ENCODE peak calls at places on chromosomes 6 and 20, in seven cellular contexts. One of them, this sample, is unnamed.

GRCh38 chr6:16374796-16375195 is 136.4 kb downstream of the GMPR start:
- DNase-seq in smooth muscle cell of the brain vasculature: no peak
- DNase-seq in neural crest cell: no peak
- DNase-seq in germinal center: peak
- DNase-seq in WTC11: no peak
- DNase-seq in lower lobe of right lung: peak
- DNase-seq in A549: no peak
- DNase-seq in this sample: no peak

GRCh38 chr20:53622247-53623114 is 28.8 kb upstream of the ZNF217 start:
- DNase-seq in smooth muscle cell of the brain vasculature: no peak
- DNase-seq in A549: no peak
- DNase-seq in germinal center: no peak
- DNase-seq in neural crest cell: no peak
- DNase-seq in WTC11: no peak
- DNase-seq in lower lobe of right lung: no peak
- DNase-seq in this sample: no peak

GRCh38 chr20:23009636-23010035 is 25.5 kb upstream of the SSTR4 start:
- DNase-seq in WTC11: no peak
- DNase-seq in germinal center: no peak
- DNase-seq in lower lobe of right lung: no peak
- DNase-seq in smooth muscle cell of the brain vasculature: no peak
- DNase-seq in neural crest cell: no peak
- DNase-seq in A549: peak
- DNase-seq in this sample: no peak

GRCh38 chr6:161347988-161348627 is 74.2 kb upstream of the AGPAT4 start:
- DNase-seq in WTC11: no peak
- DNase-seq in germinal center: no peak
- DNase-seq in neural crest cell: no peak
- DNase-seq in lower lobe of right lung: no peak
- DNase-seq in smooth muscle cell of the brain vasculature: no peak
- DNase-seq in A549: no peak
- DNase-seq in this sample: no peak

GRCh38 chr6:127690092-127690491 is 113.1 kb downstream of the C6orf58 start:
- DNase-seq in germinal center: no peak
- DNase-seq in WTC11: no peak
- DNase-seq in lower lobe of right lung: no peak
- DNase-seq in neural crest cell: no peak
- DNase-seq in A549: peak
- DNase-seq in smooth muscle cell of the brain vasculature: peak
- DNase-seq in this sample: no peak

GRCh38 chr6:168247456-168248147 is 72.0 kb downstream of the DACT2 start:
- DNase-seq in WTC11: no peak
- DNase-seq in neural crest cell: no peak
- DNase-seq in lower lobe of right lung: no peak
- DNase-seq in A549: peak
- DNase-seq in smooth muscle cell of the brain vasculature: no peak
- DNase-seq in germinal center: no peak
- DNase-seq in this sample: no peak

GRCh38 chr20:9119776-9120175 is 50.9 kb downstream of the PLCB4 start:
- DNase-seq in smooth muscle cell of the brain vasculature: no peak
- DNase-seq in A549: no peak
- DNase-seq in germinal center: no peak
- DNase-seq in WTC11: no peak
- DNase-seq in lower lobe of right lung: no peak
- DNase-seq in neural crest cell: no peak
- DNase-seq in this sample: no peak

GRCh38 chr6:31541059-31541657 is 645 bp downstream of the DDX39B start:
- DNase-seq in smooth muscle cell of the brain vasculature: no peak
- DNase-seq in neural crest cell: no peak
- DNase-seq in WTC11: no peak
- DNase-seq in germinal center: peak
- DNase-seq in A549: peak
- DNase-seq in lower lobe of right lung: no peak
- DNase-seq in this sample: peak

GRCh38 chr20:17584684-17585083 is 14.8 kb downstream of the DSTN start:
- DNase-seq in smooth muscle cell of the brain vasculature: peak
- DNase-seq in A549: no peak
- DNase-seq in lower lobe of right lung: no peak
- DNase-seq in WTC11: no peak
- DNase-seq in neural crest cell: no peak
- DNase-seq in germinal center: no peak
- DNase-seq in this sample: no peak

GRCh38 chr20:18839507-18840247 is 26.1 kb downstream of the SCP2D1 start:
- DNase-seq in smooth muscle cell of the brain vasculature: no peak
- DNase-seq in A549: no peak
- DNase-seq in WTC11: no peak
- DNase-seq in lower lobe of right lung: no peak
- DNase-seq in neural crest cell: no peak
- DNase-seq in germinal center: no peak
- DNase-seq in this sample: no peak

GRCh38 chr6:168196385-168196860 is 117.4 kb upstream of the FRMD1 start:
- DNase-seq in WTC11: no peak
- DNase-seq in smooth muscle cell of the brain vasculature: no peak
- DNase-seq in lower lobe of right lung: peak
- DNase-seq in neural crest cell: no peak
- DNase-seq in A549: no peak
- DNase-seq in germinal center: no peak
- DNase-seq in this sample: no peak

GRCh38 chr6:100246206-100246605 is 218.5 kb downstream of the SIM1 start:
- DNase-seq in WTC11: no peak
- DNase-seq in smooth muscle cell of the brain vasculature: no peak
- DNase-seq in neural crest cell: no peak
- DNase-seq in germinal center: no peak
- DNase-seq in lower lobe of right lung: no peak
- DNase-seq in A549: no peak
- DNase-seq in this sample: no peak

GRCh38 chr20:20010639-20011500 is 6.3 kb upstream of the NAA20 start:
- DNase-seq in WTC11: no peak
- DNase-seq in A549: no peak
- DNase-seq in smooth muscle cell of the brain vasculature: no peak
- DNase-seq in germinal center: no peak
- DNase-seq in neural crest cell: no peak
- DNase-seq in lower lobe of right lung: no peak
- DNase-seq in this sample: no peak

GRCh38 chr6:157896931-157897330 is 73.9 kb downstream of the SNX9 start:
- DNase-seq in germinal center: no peak
- DNase-seq in smooth muscle cell of the brain vasculature: no peak
- DNase-seq in A549: no peak
- DNase-seq in neural crest cell: no peak
- DNase-seq in lower lobe of right lung: no peak
- DNase-seq in WTC11: no peak
- DNase-seq in this sample: no peak

GRCh38 chr20:47957135-47957534 is 171.9 kb upstream of the SULF2 start:
- DNase-seq in A549: no peak
- DNase-seq in smooth muscle cell of the brain vasculature: no peak
- DNase-seq in germinal center: no peak
- DNase-seq in lower lobe of right lung: no peak
- DNase-seq in neural crest cell: no peak
- DNase-seq in WTC11: no peak
- DNase-seq in this sample: no peak

GRCh38 chr20:10670521-10671220 is 3.1 kb downstream of the JAG1 start:
- DNase-seq in A549: no peak
- DNase-seq in germinal center: peak
- DNase-seq in lower lobe of right lung: no peak
- DNase-seq in smooth muscle cell of the brain vasculature: no peak
- DNase-seq in WTC11: no peak
- DNase-seq in neural crest cell: peak
- DNase-seq in this sample: no peak

GRCh38 chr6:53168516-53169257 is 20.0 kb upstream of the GCM1 start:
- DNase-seq in A549: no peak
- DNase-seq in lower lobe of right lung: no peak
- DNase-seq in germinal center: no peak
- DNase-seq in neural crest cell: no peak
- DNase-seq in WTC11: no peak
- DNase-seq in smooth muscle cell of the brain vasculature: no peak
- DNase-seq in this sample: no peak

This sample was measured in aorta.